ENCODE peak calls at places on chromosomes 4 and X, in five cellular contexts. One of them, this sample, is unnamed. For H3K4me1, the result is how much of the 10 kb centered on the place peaks cover.

GRCh38 chr4:16532240-16532990 is 306.1 kb upstream of the TAPT1 start:
- DNase-seq in OCI-LY7: no peak
- DNase-seq in IMR-90: peak
- DNase-seq in right lobe of liver: no peak
- DNase-seq in fibroblast of lung: peak
- DNase-seq in this sample: no peak

GRCh38 chr4:111546881-111547280 is 598.4 kb upstream of the FAM241A start:
- DNase-seq in fibroblast of lung: no peak
- DNase-seq in IMR-90: no peak
- DNase-seq in right lobe of liver: no peak
- DNase-seq in OCI-LY7: no peak
- DNase-seq in this sample: no peak

GRCh38 chrX:68821616-68822015 is 7.2 kb upstream of the EFNB1 start:
- DNase-seq in IMR-90: no peak
- DNase-seq in fibroblast of lung: no peak
- DNase-seq in OCI-LY7: no peak
- DNase-seq in right lobe of liver: no peak
- DNase-seq in this sample: no peak

GRCh38 chr4:48910511-48910910 is 3.9 kb upstream of the OCIAD2 start:
- DNase-seq in IMR-90: no peak
- DNase-seq in fibroblast of lung: no peak
- DNase-seq in OCI-LY7: no peak
- DNase-seq in right lobe of liver: no peak
- DNase-seq in this sample: no peak

GRCh38 chrX:154712781-154713391 is 38.0 kb downstream of the GAB3 start:
- DNase-seq in right lobe of liver: no peak
- DNase-seq in fibroblast of lung: peak
- DNase-seq in OCI-LY7: no peak
- DNase-seq in IMR-90: peak
- DNase-seq in this sample: no peak

GRCh38 chrX:42804524-42804923 is 26.6 kb upstream of the PPP1R2C start:
- DNase-seq in right lobe of liver: no peak
- DNase-seq in fibroblast of lung: no peak
- DNase-seq in OCI-LY7: no peak
- DNase-seq in IMR-90: no peak
- DNase-seq in this sample: no peak

GRCh38 chr4:23946307-23946706 is 56.5 kb upstream of the PPARGC1A start:
- DNase-seq in fibroblast of lung: no peak
- DNase-seq in IMR-90: no peak
- DNase-seq in OCI-LY7: no peak
- DNase-seq in right lobe of liver: no peak
- DNase-seq in this sample: no peak

GRCh38 chr4:66373268-66373667 is 703.0 kb upstream of the EPHA5 start:
- DNase-seq in OCI-LY7: no peak
- DNase-seq in fibroblast of lung: no peak
- DNase-seq in right lobe of liver: no peak
- DNase-seq in IMR-90: no peak
- DNase-seq in this sample: no peak

GRCh38 chr4:133464311-133464710 is 315.2 kb downstream of the PCDH10 start:
- DNase-seq in IMR-90: no peak
- DNase-seq in right lobe of liver: no peak
- DNase-seq in OCI-LY7: no peak
- DNase-seq in fibroblast of lung: peak
- DNase-seq in this sample: no peak

GRCh38 chr4:67809502-67809901 is 55.3 kb upstream of the GNRHR start:
- DNase-seq in IMR-90: no peak
- DNase-seq in OCI-LY7: no peak
- DNase-seq in right lobe of liver: no peak
- DNase-seq in fibroblast of lung: no peak
- DNase-seq in this sample: no peak

GRCh38 chrX:136635235-136635634 is 12.7 kb upstream of the CD40LG start:
- DNase-seq in fibroblast of lung: no peak
- DNase-seq in OCI-LY7: no peak
- DNase-seq in IMR-90: no peak
- DNase-seq in right lobe of liver: no peak
- DNase-seq in this sample: no peak

GRCh38 chr4:141636077-141636770 is at the start of gene IL15:
- DNase-seq in OCI-LY7: no peak
- DNase-seq in IMR-90: peak
- DNase-seq in right lobe of liver: peak
- DNase-seq in fibroblast of lung: peak
- DNase-seq in this sample: peak

GRCh38 chrX:773292-774025 is 142.9 kb downstream of the SHOX start:
- DNase-seq in OCI-LY7: no peak
- DNase-seq in IMR-90: no peak
- DNase-seq in fibroblast of lung: no peak
- DNase-seq in right lobe of liver: no peak
- DNase-seq in this sample: no peak

GRCh38 chrX:769796-770195 is 139.2 kb downstream of the SHOX start:
- DNase-seq in fibroblast of lung: no peak
- DNase-seq in right lobe of liver: no peak
- DNase-seq in IMR-90: no peak
- DNase-seq in OCI-LY7: peak
- DNase-seq in this sample: no peak

GRCh38 chrX:774536-774935 is 143.9 kb downstream of the SHOX start:
- DNase-seq in IMR-90: no peak
- DNase-seq in right lobe of liver: no peak
- DNase-seq in OCI-LY7: no peak
- DNase-seq in fibroblast of lung: no peak
- DNase-seq in this sample: no peak

GRCh38 chrX:768596-768995 is 138.0 kb downstream of the SHOX start:
- DNase-seq in IMR-90: no peak
- DNase-seq in OCI-LY7: no peak
- DNase-seq in right lobe of liver: no peak
- DNase-seq in fibroblast of lung: no peak
- DNase-seq in this sample: no peak

DNA sequence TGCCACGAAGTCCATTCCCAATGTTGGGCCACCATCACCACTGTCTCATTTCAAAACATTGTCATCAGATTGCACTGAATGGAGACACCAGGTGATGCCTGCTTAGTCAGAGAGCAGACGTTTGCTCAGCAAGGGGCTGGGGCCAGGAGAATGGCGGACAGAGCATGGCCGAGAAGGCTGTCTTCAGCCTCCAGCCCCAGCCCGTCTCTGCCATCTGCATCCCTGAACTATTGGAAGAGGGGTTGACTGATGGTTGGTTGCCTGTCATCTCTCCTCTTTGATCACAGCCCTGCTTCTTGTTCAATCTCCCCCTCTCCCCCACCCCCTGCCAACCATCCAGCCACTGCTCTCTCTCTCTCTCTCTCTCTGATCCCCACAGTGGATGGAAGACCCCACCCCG is 140.9 kb downstream of the SHOX start:
- DNase-seq in fibroblast of lung: no peak
- DNase-seq in IMR-90: no peak
- DNase-seq in right lobe of liver: no peak
- DNase-seq in OCI-LY7: no peak
- DNase-seq in this sample: no peak
- H3K4me1 ChIP-seq in fibroblast of lung: under half
- H3K4me1 ChIP-seq in IMR-90: under half
- H3K4me1 ChIP-seq in right lobe of liver: under half
- H3K4me1 ChIP-seq in OCI-LY7: under half
- H3K4me1 ChIP-seq in this sample: under half

GRCh38 chr4:8117278-8117682 is 41.3 kb downstream of the ABLIM2 start:
- DNase-seq in IMR-90: peak
- DNase-seq in OCI-LY7: peak
- DNase-seq in fibroblast of lung: no peak
- DNase-seq in right lobe of liver: peak
- DNase-seq in this sample: peak

GRCh38 chr4:8118531-8118930 is 40.1 kb downstream of the ABLIM2 start:
- DNase-seq in right lobe of liver: no peak
- DNase-seq in IMR-90: no peak
- DNase-seq in OCI-LY7: no peak
- DNase-seq in fibroblast of lung: no peak
- DNase-seq in this sample: no peak

GRCh38 chr4:8119877-8120276 is 38.7 kb downstream of the ABLIM2 start:
- DNase-seq in right lobe of liver: no peak
- DNase-seq in OCI-LY7: no peak
- DNase-seq in fibroblast of lung: no peak
- DNase-seq in IMR-90: no peak
- DNase-seq in this sample: no peak

GRCh38 chr4:8115916-8116315 is 42.7 kb downstream of the ABLIM2 start:
- DNase-seq in IMR-90: no peak
- DNase-seq in fibroblast of lung: no peak
- DNase-seq in right lobe of liver: peak
- DNase-seq in OCI-LY7: no peak
- DNase-seq in this sample: no peak

GRCh38 chr4:8118035-8118434 is 40.6 kb downstream of the ABLIM2 start:
- DNase-seq in IMR-90: no peak
- DNase-seq in right lobe of liver: no peak
- DNase-seq in fibroblast of lung: no peak
- DNase-seq in OCI-LY7: no peak
- DNase-seq in this sample: no peak
- H3K4me1 ChIP-seq in IMR-90: under half
- H3K4me1 ChIP-seq in right lobe of liver: under half
- H3K4me1 ChIP-seq in fibroblast of lung: under half
- H3K4me1 ChIP-seq in OCI-LY7: under half
- H3K4me1 ChIP-seq in this sample: under half

GRCh38 chrX:45757272-45757671 is 556.6 kb upstream of the DIPK2B start:
- DNase-seq in fibroblast of lung: no peak
- DNase-seq in IMR-90: no peak
- DNase-seq in OCI-LY7: no peak
- DNase-seq in right lobe of liver: no peak
- DNase-seq in this sample: no peak

GRCh38 chrX:45758738-45759397 is 558.2 kb upstream of the DIPK2B start:
- DNase-seq in OCI-LY7: no peak
- DNase-seq in right lobe of liver: no peak
- DNase-seq in IMR-90: peak
- DNase-seq in fibroblast of lung: peak
- DNase-seq in this sample: no peak

GRCh38 chrX:45756562-45756961 is 555.9 kb upstream of the DIPK2B start:
- DNase-seq in IMR-90: no peak
- DNase-seq in fibroblast of lung: peak
- DNase-seq in OCI-LY7: no peak
- DNase-seq in right lobe of liver: no peak
- DNase-seq in this sample: no peak

GRCh38 chrX:45758319-45758718 is 557.6 kb upstream of the DIPK2B start:
- DNase-seq in fibroblast of lung: peak
- DNase-seq in right lobe of liver: no peak
- DNase-seq in IMR-90: peak
- DNase-seq in OCI-LY7: no peak
- DNase-seq in this sample: no peak

DNA sequence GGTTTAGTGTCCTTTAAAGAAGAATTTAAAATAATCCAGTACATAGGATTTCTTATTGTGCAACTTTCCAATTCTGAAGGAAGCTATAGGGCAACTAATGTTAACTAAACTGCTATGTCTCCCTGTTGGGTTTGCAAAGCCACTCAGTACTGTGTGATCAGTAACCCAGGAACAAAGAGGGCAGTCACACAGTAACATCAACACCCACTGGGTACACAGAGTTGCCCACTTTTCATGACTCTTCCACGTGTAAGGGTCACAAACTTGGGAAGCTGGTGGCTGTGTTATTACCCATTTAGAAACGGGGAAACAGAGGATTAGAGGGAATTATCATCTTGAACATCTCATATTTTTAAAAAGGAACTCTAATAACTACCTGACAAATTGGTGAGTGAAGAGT is 555.0 kb upstream of the DIPK2B start:
- DNase-seq in OCI-LY7: no peak
- DNase-seq in IMR-90: no peak
- DNase-seq in right lobe of liver: no peak
- DNase-seq in fibroblast of lung: no peak
- DNase-seq in this sample: no peak
- H3K4me1 ChIP-seq in OCI-LY7: under half
- H3K4me1 ChIP-seq in IMR-90: under half
- H3K4me1 ChIP-seq in right lobe of liver: under half
- H3K4me1 ChIP-seq in fibroblast of lung: under half
- H3K4me1 ChIP-seq in this sample: under half

DNA sequence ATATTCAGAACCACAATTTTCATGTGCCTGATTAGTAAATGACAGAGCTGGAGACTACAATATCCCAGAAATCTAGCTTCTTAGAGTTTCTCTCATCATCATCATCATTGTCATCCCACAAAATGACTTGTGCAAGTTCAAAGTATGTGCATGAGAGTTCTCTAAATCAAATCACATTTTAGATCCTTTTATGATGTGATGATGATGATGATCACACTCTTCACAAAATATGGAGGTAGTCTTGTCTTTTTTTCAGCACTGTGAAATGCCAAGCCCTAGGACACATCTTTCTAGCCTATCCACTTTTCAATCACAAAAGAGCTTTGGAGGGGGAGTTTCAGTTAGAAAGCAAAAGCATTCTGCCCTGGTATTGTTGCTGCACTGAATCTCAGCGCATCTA is 7.4 kb downstream of the MBNL3 start:
- DNase-seq in IMR-90: no peak
- DNase-seq in OCI-LY7: no peak
- DNase-seq in right lobe of liver: no peak
- DNase-seq in fibroblast of lung: no peak
- DNase-seq in this sample: no peak
- H3K4me1 ChIP-seq in IMR-90: under half
- H3K4me1 ChIP-seq in OCI-LY7: half or more
- H3K4me1 ChIP-seq in right lobe of liver: under half
- H3K4me1 ChIP-seq in fibroblast of lung: under half
- H3K4me1 ChIP-seq in this sample: under half

GRCh38 chr4:1720163-1720983 is 750 bp downstream of the TMEM129 start:
- DNase-seq in right lobe of liver: peak
- DNase-seq in fibroblast of lung: peak
- DNase-seq in IMR-90: peak
- DNase-seq in OCI-LY7: peak
- DNase-seq in this sample: peak
- H3K4me1 ChIP-seq in right lobe of liver: under half
- H3K4me1 ChIP-seq in fibroblast of lung: under half
- H3K4me1 ChIP-seq in IMR-90: under half
- H3K4me1 ChIP-seq in OCI-LY7: half or more
- H3K4me1 ChIP-seq in this sample: under half